ENCODE peak calls at places on chromosomes 5 and 9, in seven cellular contexts. M, P, R, S, Y, W and J are unnamed samples.

GRCh38 chr5:139658501-139658927 is 10.4 kb downstream of the CXXC5 start:
- DNase-seq in M (no peak), P (no peak), R (no peak), S (no peak), Y (no peak), W (no peak), J (no peak)

GRCh38 chr5:178460598-178461425 is 129.4 kb downstream of the COL23A1 start:
- DNase-seq in M (peak), P (peak), R (peak), S (peak), Y (peak), W (peak), J (no peak)

GRCh38 chr9:100096378-100096916 is 2.4 kb downstream of the ERP44 start:
- DNase-seq in M (no peak), P (no peak), R (no peak), S (no peak), Y (no peak), W (no peak), J (no peak)

GRCh38 chr5:7207979-7208378 is 188.0 kb upstream of the ADCY2 start:
- DNase-seq in M (no peak), P (no peak), R (no peak), S (no peak), Y (no peak), W (no peak), J (no peak)

GRCh38 chr5:165722401-165722800 is 2217.0 kb downstream of the MAT2B start:
- DNase-seq in M (no peak), P (no peak), R (no peak), S (no peak), Y (no peak), W (no peak), J (no peak)

GRCh38 chr5:14281746-14282181 is 138.6 kb downstream of the TRIO start:
- DNase-seq in M (no peak), P (no peak), R (no peak), S (no peak), Y (no peak), W (no peak), J (no peak)

GRCh38 chr5:135185461-135186075 is 151.5 kb upstream of the PITX1 start:
- DNase-seq in M (no peak), P (no peak), R (no peak), S (no peak), Y (no peak), W (no peak), J (no peak)

GRCh38 chr5:68745459-68745858 is 348.4 kb upstream of the SLC30A5 start:
- DNase-seq in M (no peak), P (no peak), R (no peak), S (no peak), Y (no peak), W (no peak), J (no peak)

GRCh38 chr5:97547999-97548797 is 365.2 kb upstream of the RIOK2 start:
- DNase-seq in M (no peak), P (no peak), R (no peak), S (no peak), Y (no peak), W (no peak), J (no peak)

GRCh38 chr5:179678238-179679013 is 2.4 kb downstream of the CBY3 start:
- DNase-seq in M (peak), P (peak), R (peak), S (peak), Y (peak), W (peak), J (peak)

GRCh38 chr9:111069233-111069632 is 31.0 kb upstream of the LPAR1 start:
- DNase-seq in M (no peak), P (no peak), R (no peak), S (no peak), Y (no peak), W (no peak), J (no peak)

GRCh38 chr5:3590253-3590966 is 5.2 kb upstream of the IRX1 start:
- DNase-seq in M (no peak), P (no peak), R (no peak), S (no peak), Y (no peak), W (no peak), J (no peak)

GRCh38 chr9:77820293-77820954 is 172.3 kb upstream of the GNA14 start:
- DNase-seq in M (no peak), P (no peak), R (peak), S (no peak), Y (no peak), W (no peak), J (no peak)
- TF ChIP-seq CTCF in M (no peak), P (no peak), R (no peak), S (no peak), Y (no peak), W (no peak), J (no peak)

GRCh38 chr5:124887223-124887622 is 140.8 kb upstream of the ZNF608 start:
- DNase-seq in M (no peak), P (no peak), R (no peak), S (no peak), Y (no peak), W (no peak), J (no peak)

GRCh38 chr5:124889522-124889828 is 143.0 kb upstream of the ZNF608 start:
- DNase-seq in M (no peak), P (no peak), R (peak), S (no peak), Y (no peak), W (no peak), J (no peak)

GRCh38 chr5:124888622-124889521 is 142.4 kb upstream of the ZNF608 start:
- DNase-seq in M (no peak), P (no peak), R (no peak), S (no peak), Y (no peak), W (no peak), J (no peak)

GRCh38 chr5:124889850-124890249 is 143.4 kb upstream of the ZNF608 start:
- DNase-seq in M (no peak), P (no peak), R (no peak), S (no peak), Y (no peak), W (no peak), J (no peak)

GRCh38 chr5:124888050-124888506 is 141.6 kb upstream of the ZNF608 start:
- DNase-seq in M (no peak), P (no peak), R (peak), S (no peak), Y (no peak), W (no peak), J (no peak)
- TF ChIP-seq CTCF in M (no peak), P (peak), R (peak), S (no peak), Y (no peak), W (no peak), J (no peak)

GRCh38 chr5:42949348-42950090 is 90.6 kb downstream of the ANXA2R start:
- DNase-seq in M (peak), P (no peak), R (peak), S (no peak), Y (peak), W (peak), J (no peak)
- TF ChIP-seq CTCF in M (peak), P (no peak), R (peak), S (no peak), Y (peak), W (no peak), J (no peak)

GRCh38 chr5:51960617-51961115 is 577.4 kb downstream of the ISL1 start:
- DNase-seq in M (no peak), P (no peak), R (no peak), S (no peak), Y (no peak), W (no peak), J (no peak)
- TF ChIP-seq CTCF in M (no peak), P (peak), R (peak), S (peak), Y (no peak), W (no peak), J (peak)

GRCh38 chr9:79567671-79568098 is 4.1 kb upstream of the TLE4 start:
- DNase-seq in M (no peak), P (no peak), R (no peak), S (no peak), Y (no peak), W (no peak), J (no peak)
- TF ChIP-seq CTCF in M (no peak), P (no peak), R (no peak), S (no peak), Y (no peak), W (no peak), J (no peak)